ENCODE peak calls at places on chromosomes 1 and 21, in four cellular contexts. H, V, L and Q are unnamed samples.
A peak's percentile ranks its signal among the peaks of the same experiment; 100 is the strongest.

GRCh38 chr1:241068359-241068758 is 288.6 kb downstream of the RGS7 start:
- DNase-seq in H (no peak), V (no peak), L (no peak), Q (no peak)

GRCh38 chr1:10045480-10046355 is 13.0 kb downstream of the UBE4B start:
- DNase-seq in H (no peak), V (peak; percentile 84), L (no peak), Q (peak; percentile 49)

GRCh38 chr1:172821609-172822274 is 162.8 kb downstream of the FASLG start:
- DNase-seq in H (no peak), V (peak; percentile 30), L (peak; percentile 14), Q (peak; percentile 25)

GRCh38 chr1:109932232-109932631 is 21.6 kb downstream of the CSF1 start:
- DNase-seq in H (no peak), V (no peak), L (no peak), Q (no peak)

GRCh38 chr1:160761886-160762285 is 22.8 kb downstream of the SLAMF7 start:
- DNase-seq in H (no peak), V (no peak), L (no peak), Q (no peak)

GRCh38 chr21:27578741-27579265 is 611.9 kb upstream of the ADAMTS5 start:
- DNase-seq in H (no peak), V (no peak), L (no peak), Q (no peak)

GRCh38 chr1:94142022-94142421 is 21.1 kb upstream of the ABCA4 start:
- DNase-seq in H (no peak), V (no peak), L (no peak), Q (no peak)

GRCh38 chr1:38152351-38153082 is 105.9 kb upstream of the POU3F1 start:
- DNase-seq in H (no peak), V (peak; percentile 25), L (no peak), Q (no peak)

GRCh38 chr1:27527857-27528700 is 38.1 kb upstream of the WASF2 start:
- DNase-seq in H (no peak), V (peak; percentile 66), L (no peak), Q (peak; percentile 70)

GRCh38 chr1:117171900-117172501 is 38.7 kb downstream of the VTCN1 start:
- DNase-seq in H (no peak), V (peak; percentile 95), L (peak; percentile 8), Q (peak; percentile 74)

GRCh38 chr21:15062566-15062965 is 2.2 kb downstream of the NRIP1 start:
- DNase-seq in H (no peak), V (no peak), L (no peak), Q (no peak)

GRCh38 chr1:201108614-201109013 is 3.6 kb downstream of the CACNA1S start:
- DNase-seq in H (no peak), V (no peak), L (no peak), Q (no peak)

GRCh38 chr21:26800455-26801454 is 44.5 kb downstream of the ADAMTS1 start:
- DNase-seq in H (no peak), V (peak; percentile 26), L (peak; percentile 52), Q (peak; percentile 72)

GRCh38 chr1:71350805-71351204 is 270.0 kb upstream of the ZRANB2 start:
- DNase-seq in H (no peak), V (no peak), L (no peak), Q (no peak)

GRCh38 chr1:248853668-248854375 is 5.1 kb downstream of the ZNF692 start:
- DNase-seq in H (no peak), V (no peak), L (no peak), Q (no peak)

GRCh38 chr1:64095832-64096231 is 107.6 kb upstream of the UBE2U start:
- DNase-seq in H (no peak), V (no peak), L (no peak), Q (no peak)

GRCh38 chr1:2644591-2645101 is 11.8 kb upstream of the MMEL1 start:
- DNase-seq in H (no peak), V (no peak), L (no peak), Q (peak; percentile 10)

GRCh38 chr1:88741413-88741812 is 57.3 kb downstream of the PKN2 start:
- DNase-seq in H (no peak), V (no peak), L (no peak), Q (no peak)

GRCh38 chr1:172338295-172338735 is 82.2 kb upstream of the C1orf105 start:
- DNase-seq in H (no peak), V (no peak), L (no peak), Q (no peak)

GRCh38 chr1:24905979-24906720 is 23.9 kb downstream of the RUNX3 start:
- DNase-seq in H (no peak), V (no peak), L (no peak), Q (no peak)

GRCh38 chr1:201217146-201217545 is 26.5 kb downstream of the IGFN1 start:
- DNase-seq in H (no peak), V (no peak), L (no peak), Q (no peak)

GRCh38 chr1:217407426-217407825 is 223.5 kb downstream of the GPATCH2 start:
- DNase-seq in H (no peak), V (no peak), L (no peak), Q (no peak)

GRCh38 chr1:25201006-25201405 is 31.3 kb downstream of the SYF2 start:
- DNase-seq in H (no peak), V (no peak), L (no peak), Q (no peak)

GRCh38 chr1:226633541-226634155 is 85.1 kb downstream of the STUM start:
- DNase-seq in H (no peak), V (no peak), L (no peak), Q (no peak)

GRCh38 chr21:29940993-29941392 is 1.2 kb upstream of the GRIK1 start:
- DNase-seq in H (no peak), V (no peak), L (no peak), Q (no peak)
- H3K27me3 ChIP-seq in H (no peaks in the 10 kb centered on the region), V (no peaks in the 10 kb centered on the region), L (no peaks in the 10 kb centered on the region), Q (no peaks in the 10 kb centered on the region)

GRCh38 chr1:47228644-47229030 is 3.4 kb downstream of the TAL1 start:
- DNase-seq in H (no peak), V (no peak), L (no peak), Q (no peak)

GRCh38 chr1:47227370-47228232 is 4.4 kb downstream of the TAL1 start:
- DNase-seq in H (no peak), V (no peak), L (no peak), Q (no peak)

GRCh38 chr1:47229884-47230691 is 1.9 kb downstream of the TAL1 start:
- DNase-seq in H (no peak), V (no peak), L (no peak), Q (no peak)

GRCh38 chr1:47230692-47231313 is 1.2 kb downstream of the TAL1 start:
- DNase-seq in H (no peak), V (no peak), L (no peak), Q (no peak)

DNA sequence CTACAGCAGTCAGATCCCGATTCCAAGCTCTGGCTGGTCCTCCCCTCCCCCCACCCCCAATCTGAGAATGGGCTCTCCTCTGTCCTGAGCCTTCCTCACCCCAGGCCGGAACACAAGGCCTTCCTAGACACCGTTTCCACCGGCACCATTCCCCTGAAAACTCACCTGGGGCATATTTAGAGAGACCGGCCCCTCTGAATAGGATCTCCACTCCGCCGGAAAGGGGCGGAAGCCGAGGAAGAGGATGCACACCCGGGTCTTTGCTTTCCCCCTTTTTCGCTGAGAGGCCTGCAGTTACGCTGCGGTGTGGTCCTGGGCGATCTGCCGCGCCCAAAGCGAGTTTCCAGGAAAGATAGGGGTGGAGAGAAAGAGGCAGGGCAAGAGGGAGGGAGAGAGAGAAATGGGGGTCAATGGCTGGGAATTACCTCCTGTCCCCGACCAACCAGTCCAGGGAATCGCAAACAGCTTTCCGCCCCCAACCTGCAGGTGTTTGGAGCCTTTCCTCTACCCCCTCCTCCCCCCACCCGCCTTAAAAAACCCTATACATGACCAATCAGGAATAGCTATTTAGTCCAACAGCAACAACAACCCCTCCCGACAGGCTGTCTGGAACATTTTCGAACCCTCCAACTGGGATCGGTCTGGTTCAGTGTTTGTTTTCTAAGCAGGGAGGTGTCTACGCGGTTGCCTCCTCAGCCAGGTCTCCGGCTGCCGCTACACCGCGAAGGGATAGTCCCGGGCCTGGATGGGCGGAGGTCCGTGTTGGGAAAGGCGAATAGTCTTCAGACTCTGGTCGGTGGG is 2.8 kb downstream of the TAL1 start:
- DNase-seq in H (no peak), V (no peak), L (no peak), Q (no peak)
- TF ChIP-seq POLR2A in H (no peak), V (no peak), L (no peak), Q (no peak)

GRCh38 chr1:4527819-4528218 is 126.6 kb upstream of the AJAP1 start:
- DNase-seq in H (no peak), V (peak; percentile 16), L (no peak), Q (no peak)
- H3K27me3 ChIP-seq in H (no peaks in the 10 kb centered on the region), V (no peaks in the 10 kb centered on the region), L (no peaks in the 10 kb centered on the region), Q (no peaks in the 10 kb centered on the region)

DNA sequence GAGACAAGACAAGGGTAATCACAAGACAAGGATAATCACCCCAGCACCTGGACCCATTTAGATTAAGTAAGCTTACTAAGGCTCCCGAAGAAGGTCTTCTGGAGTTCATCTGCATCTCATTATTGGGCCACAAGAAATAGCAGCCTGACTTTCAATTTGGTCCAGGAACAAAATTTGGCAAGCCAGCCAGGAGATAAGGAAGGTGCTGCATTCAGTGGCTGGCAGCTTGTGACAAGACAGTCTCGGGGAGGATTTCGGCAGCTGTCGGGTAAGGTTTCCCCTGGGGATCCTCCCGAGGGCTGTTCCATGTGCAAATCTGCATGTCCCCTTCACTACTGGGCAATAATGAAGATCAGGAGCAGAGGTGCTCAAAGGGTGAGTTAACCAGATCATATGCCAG is 195.2 kb downstream of the FCRL5 start:
- DNase-seq in H (no peak), V (no peak), L (no peak), Q (no peak)
- TF ChIP-seq POLR2A in H (no peak), V (no peak), L (no peak), Q (no peak)

GRCh38 chr1:31273619-31274018 is 23.0 kb downstream of the SNRNP40 start:
- DNase-seq in H (no peak), V (no peak), L (no peak), Q (no peak)

GRCh38 chr1:31266547-31266946 is 26.9 kb upstream of the NKAIN1 start:
- DNase-seq in H (no peak), V (no peak), L (no peak), Q (no peak)

GRCh38 chr1:31272369-31272768 is 24.2 kb downstream of the SNRNP40 start:
- DNase-seq in H (no peak), V (no peak), L (no peak), Q (no peak)
- H3K27me3 ChIP-seq in H (no peaks in the 10 kb centered on the region), V (no peaks in the 10 kb centered on the region), L (no peaks in the 10 kb centered on the region), Q (no peaks in the 10 kb centered on the region)

DNA sequence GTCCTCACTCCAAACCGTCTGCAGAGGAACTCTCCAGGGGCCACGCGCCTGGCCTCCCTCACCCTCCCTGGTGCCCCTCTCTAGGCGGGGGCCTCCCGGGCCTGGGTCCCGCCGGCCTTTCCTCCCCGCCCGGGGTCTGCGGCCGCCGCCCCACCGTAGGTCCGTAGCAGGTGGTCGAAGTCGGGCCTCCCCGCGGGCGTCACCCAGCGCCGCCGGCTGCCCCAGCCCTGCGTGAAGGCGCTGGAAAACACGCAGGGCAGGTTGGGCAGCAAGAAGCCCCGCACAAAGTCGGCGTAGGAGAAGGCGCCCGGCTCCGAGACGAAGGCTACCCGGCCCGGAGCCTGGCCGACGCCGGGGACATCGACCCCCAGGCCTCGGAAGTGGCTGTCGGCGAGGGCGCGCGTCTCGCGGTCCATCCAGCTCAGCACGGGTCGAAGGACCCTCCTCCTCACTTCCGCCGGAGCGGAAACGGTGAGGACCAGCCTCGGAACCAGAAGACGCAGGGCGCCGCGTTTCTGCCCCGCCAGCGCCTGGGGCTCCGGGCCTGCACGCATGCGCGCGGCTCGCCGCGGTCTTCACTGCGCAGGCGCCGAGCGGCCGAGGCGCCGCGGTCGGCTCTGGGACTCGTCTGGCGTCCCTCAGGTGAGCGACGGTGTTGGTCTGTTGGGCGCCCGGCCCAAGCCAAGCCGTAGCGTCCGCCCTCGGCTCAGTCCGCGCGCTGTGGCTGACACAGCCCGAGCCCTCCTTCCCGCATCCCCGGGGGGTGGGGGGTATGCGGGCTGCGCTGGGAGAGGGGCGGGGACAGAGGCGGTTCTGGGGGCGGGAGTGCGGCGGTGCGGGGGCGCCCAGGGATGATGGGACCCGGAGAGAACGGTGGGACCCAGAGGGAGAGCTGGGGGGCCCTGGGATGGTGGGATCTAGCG is at the start of the genes JMJD4 and SNAP47:
- DNase-seq in H (peak; percentile 81), V (peak; percentile 94), L (peak; percentile 76), Q (peak; percentile 92)
- TF ChIP-seq POLR2A in H (peak; percentile 77), V (peak; percentile 88), L (peak; percentile 83), Q (peak; percentile 41)